ENCODE peak calls at places on chromosome 7, in five cellular contexts. D is stimulated activated CD8-positive, alpha-beta memory T cell treated with anti-CD3 and anti-CD28 coated beads, Interleukin-4, amount 100 ng/mL, for 4 hours; K is central memory CD4-positive, alpha-beta T cell; G is GM13976; A is T-helper 2 cell. Z is an unnamed sample.

GRCh38 chr7:131522325-131522920 is 34.0 kb downstream of the PODXL start:
- DNase-seq in D (no peak), K (no peak), G (no peak), A (no peak), Z (no peak)

GRCh38 chr7:76343294-76343930 is 15.4 kb downstream of the YWHAG start:
- DNase-seq in D (no peak), K (no peak), G (no peak), A (no peak), Z (no peak)

GRCh38 chr7:46071076-46071475 is 150.0 kb upstream of the IGFBP3 start:
- DNase-seq in D (no peak), K (no peak), G (no peak), A (no peak), Z (no peak)

GRCh38 chr7:12102101-12102500 is 109.0 kb upstream of the TMEM106B start:
- DNase-seq in D (no peak), K (no peak), G (no peak), A (no peak), Z (no peak)

GRCh38 chr7:131244259-131244852 is 83.3 kb upstream of the MKLN1 start:
- DNase-seq in D (no peak), K (no peak), G (no peak), A (no peak), Z (peak)

GRCh38 chr7:155602750-155603149 is 41.7 kb upstream of the RBM33 start:
- DNase-seq in D (no peak), K (no peak), G (no peak), A (no peak), Z (no peak)

GRCh38 chr7:66355762-66356161 is 150.6 kb downstream of the TPST1 start:
- DNase-seq in D (no peak), K (no peak), G (no peak), A (no peak), Z (no peak)

GRCh38 chr7:100489824-100490223 is 6.1 kb downstream of the NYAP1 start:
- DNase-seq in D (no peak), K (peak), G (peak), A (no peak), Z (peak)

GRCh38 chr7:141785711-141786552 is 4.1 kb upstream of the TAS2R5 start:
- DNase-seq in D (no peak), K (peak), G (peak), A (no peak), Z (peak)

GRCh38 chr7:42162560-42163325 is 74.3 kb downstream of the GLI3 start:
- DNase-seq in D (no peak), K (no peak), G (no peak), A (no peak), Z (no peak)

GRCh38 chr7:22563115-22563514 is 63.1 kb upstream of the STEAP1B start:
- DNase-seq in D (no peak), K (no peak), G (no peak), A (no peak), Z (no peak)

GRCh38 chr7:27491534-27491933 is 171.1 kb downstream of the HIBADH start:
- DNase-seq in D (no peak), K (no peak), G (no peak), A (no peak), Z (no peak)

GRCh38 chr7:41886257-41886905 is 183.5 kb upstream of the INHBA start:
- DNase-seq in D (no peak), K (no peak), G (no peak), A (no peak), Z (peak)

GRCh38 chr7:31106303-31107105 is 54.4 kb downstream of the ADCYAP1R1 start:
- DNase-seq in D (no peak), K (no peak), G (peak), A (no peak), Z (no peak)

GRCh38 chr7:36923831-36924555 is 199.7 kb upstream of the AOAH start:
- DNase-seq in D (no peak), K (no peak), G (no peak), A (no peak), Z (no peak)

GRCh38 chr7:11332186-11332864 is 358.7 kb downstream of the PHF14 start:
- DNase-seq in D (no peak), K (no peak), G (peak), A (no peak), Z (no peak)

GRCh38 chr7:28853834-28854749 is 104.0 kb downstream of the TRIL start:
- DNase-seq in D (peak), K (peak), G (peak), A (peak), Z (peak)

GRCh38 chr7:24978837-24979469 is 1.0 kb downstream of the OSBPL3 start:
- DNase-seq in D (no peak), K (no peak), G (no peak), A (no peak), Z (no peak)

GRCh38 chr7:95628831-95629439 is 32.6 kb upstream of the PDK4 start:
- DNase-seq in D (no peak), K (no peak), G (no peak), A (no peak), Z (no peak)

GRCh38 chr7:2702594-2702957 is 14.6 kb downstream of the AMZ1 start:
- DNase-seq in D (no peak), K (no peak), G (no peak), A (no peak), Z (no peak)

GRCh38 chr7:155222578-155222977 is 75.1 kb upstream of the INSIG1 start:
- DNase-seq in D (no peak), K (no peak), G (no peak), A (no peak), Z (no peak)

GRCh38 chr7:44307905-44308740 is 17.3 kb downstream of the CAMK2B start:
- DNase-seq in D (no peak), K (no peak), G (peak), A (no peak), Z (no peak)

GRCh38 chr7:2629740-2630681 is 1.8 kb upstream of the TTYH3 start:
- DNase-seq in D (no peak), K (no peak), G (no peak), A (no peak), Z (no peak)

GRCh38 chr7:101770466-101770865 is 47.0 kb upstream of the CUX1 start:
- DNase-seq in D (no peak), K (no peak), G (no peak), A (no peak), Z (no peak)

GRCh38 chr7:76326646-76327233 is 24.3 kb downstream of the HSPB1 start:
- DNase-seq in D (no peak), K (no peak), G (no peak), A (no peak), Z (no peak)

GRCh38 chr7:87853237-87853864 is 22.8 kb downstream of the SLC25A40 start:
- DNase-seq in D (no peak), K (no peak), G (no peak), A (no peak), Z (no peak)

GRCh38 chr7:149477494-149478443 is 16.9 kb upstream of the ZNF777 start:
- DNase-seq in D (no peak), K (no peak), G (no peak), A (no peak), Z (no peak)

GRCh38 chr7:7103343-7104313 is 78.7 kb upstream of the C1GALT1 start:
- DNase-seq in D (no peak), K (peak), G (peak), A (no peak), Z (peak)

GRCh38 chr7:12674861-12675260 is 12.6 kb upstream of the ARL4A start:
- DNase-seq in D (no peak), K (peak), G (peak), A (no peak), Z (no peak)

GRCh38 chr7:38682602-38683001 is 51.4 kb upstream of the AMPH start:
- DNase-seq in D (no peak), K (no peak), G (no peak), A (no peak), Z (no peak)

GRCh38 chr7:98354511-98355249 is 46.2 kb downstream of the BAIAP2L1 start:
- DNase-seq in D (no peak), K (no peak), G (no peak), A (no peak), Z (peak)

GRCh38 chr7:148264933-148265557 is 325.5 kb upstream of the C7orf33 start:
- DNase-seq in D (no peak), K (no peak), G (peak), A (no peak), Z (no peak)

GRCh38 chr7:22356010-22356854 is 722 bp downstream of the RAPGEF5 start:
- DNase-seq in D (no peak), K (no peak), G (no peak), A (no peak), Z (no peak)

Z was measured in smooth muscle cell of the brain vasculature.